ENCODE peak calls at places on chromosomes 7 and 10, in six cellular contexts. One of them, this sample, is unnamed.

GRCh38 chr7:98509836-98510235 is 107.2 kb upstream of the NPTX2 start:
- DNase-seq in fibroblast of mammary gland: no peak
- DNase-seq in heart right ventricle: no peak
- DNase-seq in fibroblast of pulmonary artery: no peak
- DNase-seq in CD8-positive, alpha-beta T cell: no peak
- DNase-seq in AG04450: no peak
- DNase-seq in this sample: no peak

GRCh38 chr7:66443946-66444345 is 184.7 kb upstream of the KCTD7 start:
- DNase-seq in fibroblast of mammary gland: no peak
- DNase-seq in heart right ventricle: no peak
- DNase-seq in fibroblast of pulmonary artery: peak
- DNase-seq in CD8-positive, alpha-beta T cell: no peak
- DNase-seq in AG04450: no peak
- DNase-seq in this sample: no peak

GRCh38 chr10:49700997-49701396 is 21.5 kb downstream of the C10orf53 start:
- DNase-seq in fibroblast of mammary gland: no peak
- DNase-seq in heart right ventricle: no peak
- DNase-seq in fibroblast of pulmonary artery: no peak
- DNase-seq in CD8-positive, alpha-beta T cell: no peak
- DNase-seq in AG04450: no peak
- DNase-seq in this sample: no peak

GRCh38 chr7:75793676-75794075 is 19.9 kb downstream of the CCL24 start:
- DNase-seq in fibroblast of mammary gland: no peak
- DNase-seq in heart right ventricle: no peak
- DNase-seq in fibroblast of pulmonary artery: no peak
- DNase-seq in CD8-positive, alpha-beta T cell: no peak
- DNase-seq in AG04450: no peak
- DNase-seq in this sample: no peak

GRCh38 chr7:143355450-143356385 is 6.8 kb downstream of the FAM131B start:
- DNase-seq in fibroblast of mammary gland: no peak
- DNase-seq in heart right ventricle: no peak
- DNase-seq in fibroblast of pulmonary artery: no peak
- DNase-seq in CD8-positive, alpha-beta T cell: no peak
- DNase-seq in AG04450: no peak
- DNase-seq in this sample: no peak

GRCh38 chr10:15796098-15796759 is 64.1 kb downstream of the MINDY3 start:
- DNase-seq in fibroblast of mammary gland: no peak
- DNase-seq in heart right ventricle: no peak
- DNase-seq in fibroblast of pulmonary artery: no peak
- DNase-seq in CD8-positive, alpha-beta T cell: no peak
- DNase-seq in AG04450: no peak
- DNase-seq in this sample: no peak

GRCh38 chr7:36021917-36022550 is 131.0 kb upstream of the EEPD1 start:
- DNase-seq in fibroblast of mammary gland: no peak
- DNase-seq in heart right ventricle: no peak
- DNase-seq in fibroblast of pulmonary artery: no peak
- DNase-seq in CD8-positive, alpha-beta T cell: no peak
- DNase-seq in AG04450: no peak
- DNase-seq in this sample: no peak

GRCh38 chr7:2530076-2530967 is 10.7 kb downstream of the LFNG start:
- DNase-seq in fibroblast of mammary gland: peak
- DNase-seq in heart right ventricle: peak
- DNase-seq in fibroblast of pulmonary artery: no peak
- DNase-seq in CD8-positive, alpha-beta T cell: peak
- DNase-seq in AG04450: no peak
- DNase-seq in this sample: peak

GRCh38 chr10:28139138-28139537 is 140.3 kb upstream of the ODAD2 start:
- DNase-seq in fibroblast of mammary gland: no peak
- DNase-seq in heart right ventricle: no peak
- DNase-seq in fibroblast of pulmonary artery: no peak
- DNase-seq in CD8-positive, alpha-beta T cell: no peak
- DNase-seq in AG04450: no peak
- DNase-seq in this sample: no peak

GRCh38 chr10:127148933-127149220 is 47.5 kb downstream of the INSYN2A start:
- DNase-seq in fibroblast of mammary gland: peak
- DNase-seq in heart right ventricle: no peak
- DNase-seq in fibroblast of pulmonary artery: peak
- DNase-seq in CD8-positive, alpha-beta T cell: no peak
- DNase-seq in AG04450: peak
- DNase-seq in this sample: no peak

GRCh38 chr10:78319371-78319770 is 285.7 kb downstream of the RPS24 start:
- DNase-seq in fibroblast of mammary gland: no peak
- DNase-seq in heart right ventricle: no peak
- DNase-seq in fibroblast of pulmonary artery: no peak
- DNase-seq in CD8-positive, alpha-beta T cell: no peak
- DNase-seq in AG04450: no peak
- DNase-seq in this sample: no peak

GRCh38 chr7:135335628-135336139 is 102.0 kb downstream of the STRA8 start:
- DNase-seq in fibroblast of mammary gland: peak
- DNase-seq in heart right ventricle: no peak
- DNase-seq in fibroblast of pulmonary artery: peak
- DNase-seq in CD8-positive, alpha-beta T cell: no peak
- DNase-seq in AG04450: peak
- DNase-seq in this sample: peak

GRCh38 chr10:7529638-7530037 is 118.8 kb upstream of the SFMBT2 start:
- DNase-seq in fibroblast of mammary gland: no peak
- DNase-seq in heart right ventricle: no peak
- DNase-seq in fibroblast of pulmonary artery: peak
- DNase-seq in CD8-positive, alpha-beta T cell: no peak
- DNase-seq in AG04450: no peak
- DNase-seq in this sample: no peak

GRCh38 chr7:128993419-128993818 is 55.7 kb downstream of the IRF5 start:
- DNase-seq in fibroblast of mammary gland: no peak
- DNase-seq in heart right ventricle: no peak
- DNase-seq in fibroblast of pulmonary artery: no peak
- DNase-seq in CD8-positive, alpha-beta T cell: no peak
- DNase-seq in AG04450: no peak
- DNase-seq in this sample: no peak

GRCh38 chr10:112952282-112952991 is 2.4 kb downstream of the TCF7L2 start:
- DNase-seq in fibroblast of mammary gland: no peak
- DNase-seq in heart right ventricle: peak
- DNase-seq in fibroblast of pulmonary artery: peak
- DNase-seq in CD8-positive, alpha-beta T cell: no peak
- DNase-seq in AG04450: no peak
- DNase-seq in this sample: peak

GRCh38 chr10:97334370-97335175 is at the start of gene FRAT2:
- DNase-seq in fibroblast of mammary gland: peak
- DNase-seq in heart right ventricle: peak
- DNase-seq in fibroblast of pulmonary artery: peak
- DNase-seq in CD8-positive, alpha-beta T cell: peak
- DNase-seq in AG04450: peak
- DNase-seq in this sample: peak

GRCh38 chr7:42493436-42494198 is 256.6 kb upstream of the GLI3 start:
- DNase-seq in fibroblast of mammary gland: peak
- DNase-seq in heart right ventricle: peak
- DNase-seq in fibroblast of pulmonary artery: peak
- DNase-seq in CD8-positive, alpha-beta T cell: no peak
- DNase-seq in AG04450: peak
- DNase-seq in this sample: peak

GRCh38 chr10:112115781-112116385 is 67.7 kb downstream of the GPAM start:
- DNase-seq in fibroblast of mammary gland: peak
- DNase-seq in heart right ventricle: no peak
- DNase-seq in fibroblast of pulmonary artery: peak
- DNase-seq in CD8-positive, alpha-beta T cell: no peak
- DNase-seq in AG04450: no peak
- DNase-seq in this sample: peak

GRCh38 chr10:35433851-35434426 is 97.6 kb downstream of the CCNY start:
- DNase-seq in fibroblast of mammary gland: no peak
- DNase-seq in heart right ventricle: no peak
- DNase-seq in fibroblast of pulmonary artery: peak
- DNase-seq in CD8-positive, alpha-beta T cell: no peak
- DNase-seq in AG04450: no peak
- DNase-seq in this sample: no peak

GRCh38 chr10:70578371-70578947 is 24.1 kb downstream of the PRF1 start:
- DNase-seq in fibroblast of mammary gland: peak
- DNase-seq in heart right ventricle: no peak
- DNase-seq in fibroblast of pulmonary artery: peak
- DNase-seq in CD8-positive, alpha-beta T cell: peak
- DNase-seq in AG04450: peak
- DNase-seq in this sample: peak

GRCh38 chr7:127928852-127929251 is 102.4 kb downstream of the LRRC4 start:
- DNase-seq in fibroblast of mammary gland: no peak
- DNase-seq in heart right ventricle: no peak
- DNase-seq in fibroblast of pulmonary artery: no peak
- DNase-seq in CD8-positive, alpha-beta T cell: no peak
- DNase-seq in AG04450: no peak
- DNase-seq in this sample: no peak

GRCh38 chr7:127924874-127925273 is 106.4 kb downstream of the LRRC4 start:
- DNase-seq in fibroblast of mammary gland: no peak
- DNase-seq in heart right ventricle: no peak
- DNase-seq in fibroblast of pulmonary artery: no peak
- DNase-seq in CD8-positive, alpha-beta T cell: no peak
- DNase-seq in AG04450: no peak
- DNase-seq in this sample: no peak

GRCh38 chr7:127930341-127931328 is 100.6 kb downstream of the LRRC4 start:
- DNase-seq in fibroblast of mammary gland: no peak
- DNase-seq in heart right ventricle: no peak
- DNase-seq in fibroblast of pulmonary artery: no peak
- DNase-seq in CD8-positive, alpha-beta T cell: no peak
- DNase-seq in AG04450: no peak
- DNase-seq in this sample: no peak

GRCh38 chr7:127927339-127927679 is 103.9 kb downstream of the LRRC4 start:
- DNase-seq in fibroblast of mammary gland: peak
- DNase-seq in heart right ventricle: no peak
- DNase-seq in fibroblast of pulmonary artery: peak
- DNase-seq in CD8-positive, alpha-beta T cell: no peak
- DNase-seq in AG04450: no peak
- DNase-seq in this sample: no peak

DNA sequence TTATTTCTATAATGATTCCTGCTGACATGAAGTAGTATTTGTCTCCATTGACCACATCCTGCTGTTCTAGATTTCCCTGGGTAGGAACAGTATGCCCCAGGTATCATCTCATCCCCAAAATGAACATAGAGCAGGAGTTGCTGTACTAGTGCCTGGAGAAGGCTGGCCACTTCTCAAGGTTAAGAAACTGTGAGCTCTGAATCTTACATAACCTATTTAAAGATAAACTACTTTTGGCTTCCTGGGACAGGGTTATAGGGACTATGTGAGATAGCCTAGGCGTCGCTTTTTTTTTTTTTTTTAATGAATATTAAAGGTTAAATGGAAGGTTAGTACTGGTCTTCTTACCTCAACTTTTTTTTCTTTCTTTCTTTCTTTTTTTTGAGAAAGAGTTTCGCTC is 103.0 kb downstream of the LRRC4 start:
- DNase-seq in fibroblast of mammary gland: no peak
- DNase-seq in heart right ventricle: no peak
- DNase-seq in fibroblast of pulmonary artery: no peak
- DNase-seq in CD8-positive, alpha-beta T cell: no peak
- DNase-seq in AG04450: no peak
- DNase-seq in this sample: no peak
- H3K4me3 ChIP-seq in fibroblast of mammary gland: no peak
- H3K4me3 ChIP-seq in heart right ventricle: no peak
- H3K4me3 ChIP-seq in fibroblast of pulmonary artery: no peak
- H3K4me3 ChIP-seq in CD8-positive, alpha-beta T cell: no peak
- H3K4me3 ChIP-seq in AG04450: no peak
- H3K4me3 ChIP-seq in this sample: no peak

GRCh38 chr10:100934084-100934659 is 21.4 kb downstream of the SLF2 start:
- DNase-seq in fibroblast of mammary gland: peak
- DNase-seq in heart right ventricle: no peak
- DNase-seq in fibroblast of pulmonary artery: peak
- DNase-seq in CD8-positive, alpha-beta T cell: no peak
- DNase-seq in AG04450: no peak
- DNase-seq in this sample: no peak
- TF ChIP-seq CTCF in fibroblast of mammary gland: peak
- TF ChIP-seq CTCF in heart right ventricle: no peak
- TF ChIP-seq CTCF in fibroblast of pulmonary artery: peak
- TF ChIP-seq CTCF in CD8-positive, alpha-beta T cell: peak
- TF ChIP-seq CTCF in AG04450: peak
- TF ChIP-seq CTCF in this sample: peak

GRCh38 chr7:101171442-101171837 is 6.1 kb upstream of the VGF start:
- DNase-seq in fibroblast of mammary gland: no peak
- DNase-seq in heart right ventricle: no peak
- DNase-seq in fibroblast of pulmonary artery: no peak
- DNase-seq in CD8-positive, alpha-beta T cell: no peak
- DNase-seq in AG04450: no peak
- DNase-seq in this sample: no peak

GRCh38 chr7:101173752-101174244 is 6.3 kb downstream of the NAT16 start:
- DNase-seq in fibroblast of mammary gland: peak
- DNase-seq in heart right ventricle: no peak
- DNase-seq in fibroblast of pulmonary artery: peak
- DNase-seq in CD8-positive, alpha-beta T cell: peak
- DNase-seq in AG04450: no peak
- DNase-seq in this sample: peak

GRCh38 chr7:101172005-101172853 is 6.9 kb upstream of the VGF start:
- DNase-seq in fibroblast of mammary gland: no peak
- DNase-seq in heart right ventricle: no peak
- DNase-seq in fibroblast of pulmonary artery: no peak
- DNase-seq in CD8-positive, alpha-beta T cell: no peak
- DNase-seq in AG04450: no peak
- DNase-seq in this sample: no peak

GRCh38 chr7:101174322-101174854 is 5.7 kb downstream of the NAT16 start:
- DNase-seq in fibroblast of mammary gland: no peak
- DNase-seq in heart right ventricle: no peak
- DNase-seq in fibroblast of pulmonary artery: no peak
- DNase-seq in CD8-positive, alpha-beta T cell: no peak
- DNase-seq in AG04450: no peak
- DNase-seq in this sample: no peak

DNA sequence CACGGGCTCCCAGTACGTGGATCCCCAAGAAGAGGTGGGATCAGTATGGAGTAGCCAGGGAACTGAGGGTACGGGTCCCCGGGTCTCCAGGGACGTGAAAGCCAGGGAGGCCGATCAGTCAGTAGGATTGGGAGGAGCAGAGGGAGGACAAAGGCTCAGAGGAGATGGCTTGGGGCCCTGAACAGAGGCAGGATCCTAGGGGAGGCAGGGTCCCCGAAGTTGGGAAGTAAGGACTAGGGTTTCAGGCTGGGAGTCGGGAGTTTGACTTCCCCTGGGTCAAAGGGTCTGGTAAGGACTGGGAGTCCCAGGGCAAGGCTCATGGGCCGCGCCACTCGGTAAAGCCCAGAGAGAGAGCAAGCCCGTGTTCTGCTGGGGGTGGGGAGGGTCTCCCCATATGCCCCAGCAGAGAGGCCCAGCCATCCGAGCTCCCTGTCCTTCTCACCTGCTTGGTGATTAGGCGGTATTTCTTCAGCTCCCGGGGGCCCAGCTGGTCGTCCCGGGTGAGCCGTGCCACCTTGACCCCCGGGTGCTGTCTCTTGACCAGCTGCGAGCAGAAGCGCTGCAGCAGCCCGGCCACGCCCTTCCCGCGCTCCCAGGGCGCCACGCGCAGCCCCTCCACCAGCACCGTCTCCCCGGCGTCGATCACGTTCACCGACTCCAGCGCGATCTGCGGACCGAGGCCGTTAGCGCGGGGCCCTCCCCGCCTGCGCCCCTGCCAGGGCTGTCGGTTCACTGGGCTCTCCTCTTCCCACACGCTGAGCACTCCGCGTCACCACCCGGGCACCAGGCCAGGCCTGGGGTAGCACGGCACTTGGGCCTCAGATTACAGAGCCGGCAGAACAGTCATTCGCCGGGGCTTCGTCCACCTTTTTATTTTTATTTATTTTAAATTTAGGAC is 7.0 kb downstream of the NAT16 start:
- DNase-seq in fibroblast of mammary gland: peak
- DNase-seq in heart right ventricle: peak
- DNase-seq in fibroblast of pulmonary artery: peak
- DNase-seq in CD8-positive, alpha-beta T cell: no peak
- DNase-seq in AG04450: peak
- DNase-seq in this sample: peak
- H3K4me3 ChIP-seq in fibroblast of mammary gland: no peak
- H3K4me3 ChIP-seq in heart right ventricle: peak
- H3K4me3 ChIP-seq in fibroblast of pulmonary artery: no peak
- H3K4me3 ChIP-seq in CD8-positive, alpha-beta T cell: no peak
- H3K4me3 ChIP-seq in AG04450: peak
- H3K4me3 ChIP-seq in this sample: peak

GRCh38 chr10:88117869-88118632 is 254.6 kb downstream of the PTEN start:
- DNase-seq in fibroblast of mammary gland: no peak
- DNase-seq in heart right ventricle: no peak
- DNase-seq in fibroblast of pulmonary artery: no peak
- DNase-seq in CD8-positive, alpha-beta T cell: no peak
- DNase-seq in AG04450: no peak
- DNase-seq in this sample: peak
- TF ChIP-seq CTCF in fibroblast of mammary gland: peak
- TF ChIP-seq CTCF in heart right ventricle: no peak
- TF ChIP-seq CTCF in fibroblast of pulmonary artery: peak
- TF ChIP-seq CTCF in CD8-positive, alpha-beta T cell: no peak
- TF ChIP-seq CTCF in AG04450: no peak
- TF ChIP-seq CTCF in this sample: no peak